ENCODE peak calls at places on chromosome 11, in five cellular contexts. K, D, E, G and O are unnamed samples.

GRCh38 chr11:82680252-82680651 is 53.4 kb downstream of the FAM181B start:
- DNase-seq in K (peak; percentile 67), D (no peak), E (peak; percentile 17), G (no peak), O (no peak)

GRCh38 chr11:63552921-63553320 is 10.3 kb downstream of the PLAAT2 start:
- DNase-seq in K (no peak), D (no peak), E (no peak), G (no peak), O (peak; percentile 28)

GRCh38 chr11:18001191-18001590 is 11.7 kb downstream of the SERGEF start:
- DNase-seq in K (no peak), D (no peak), E (no peak), G (no peak), O (no peak)

GRCh38 chr11:120151536-120151935 is 13.6 kb upstream of the TRIM29 start:
- DNase-seq in K (no peak), D (no peak), E (no peak), G (no peak), O (no peak)

GRCh38 chr11:70768346-70769095 is 370.2 kb downstream of the CTTN start:
- DNase-seq in K (no peak), D (no peak), E (no peak), G (no peak), O (no peak)

GRCh38 chr11:64436025-64436424 is 77.1 kb downstream of the RPS6KA4 start:
- DNase-seq in K (no peak), D (no peak), E (no peak), G (no peak), O (no peak)

GRCh38 chr11:16169946-16170345 is 186.4 kb downstream of the SOX6 start:
- DNase-seq in K (no peak), D (no peak), E (no peak), G (no peak), O (no peak)

GRCh38 chr11:1546077-1546535 is 26.0 kb downstream of the DUSP8 start:
- DNase-seq in K (peak; percentile 84), D (no peak), E (no peak), G (no peak), O (no peak)

GRCh38 chr11:117931971-117932370 is 2.8 kb upstream of the TMPRSS13 start:
- DNase-seq in K (peak; percentile 13), D (no peak), E (no peak), G (peak; percentile 33), O (no peak)

GRCh38 chr11:114026355-114026754 is 33.2 kb upstream of the ZBTB16 start:
- DNase-seq in K (no peak), D (no peak), E (peak; percentile 7), G (no peak), O (no peak)

GRCh38 chr11:2803186-2804057 is 82.2 kb downstream of the CDKN1C start:
- DNase-seq in K (peak; percentile 4), D (peak; percentile 8), E (no peak), G (peak; percentile 49), O (peak; percentile 11)

GRCh38 chr11:133202816-133203215 is 329.5 kb downstream of the OPCML start:
- DNase-seq in K (no peak), D (no peak), E (no peak), G (no peak), O (no peak)

GRCh38 chr11:46249103-46249942 is 28.1 kb upstream of the CREB3L1 start:
- DNase-seq in K (no peak), D (no peak), E (peak; percentile 59), G (no peak), O (peak; percentile 4)

GRCh38 chr11:111603633-111604130 is 1.4 kb downstream of the SIK2 start:
- DNase-seq in K (no peak), D (no peak), E (peak; percentile 48), G (no peak), O (no peak)

GRCh38 chr11:35588627-35589026 is 29.6 kb upstream of the FJX1 start:
- DNase-seq in K (no peak), D (no peak), E (no peak), G (no peak), O (no peak)

GRCh38 chr11:93740031-93740801 is 1.1 kb downstream of the TAF1D start:
- DNase-seq in K (peak; percentile 19), D (peak; percentile 45), E (peak; percentile 72), G (no peak), O (peak; percentile 36)

GRCh38 chr11:113796663-113797259 is 17.2 kb downstream of the CLDN25 start:
- DNase-seq in K (no peak), D (peak; percentile 35), E (peak; percentile 57), G (no peak), O (peak; percentile 50)

GRCh38 chr11:9688716-9689511 is 25.0 kb downstream of the SWAP70 start:
- DNase-seq in K (no peak), D (no peak), E (no peak), G (no peak), O (no peak)

GRCh38 chr11:114284021-114284420 is 12.2 kb upstream of the NNMT start:
- DNase-seq in K (peak; percentile 25), D (no peak), E (no peak), G (no peak), O (no peak)

GRCh38 chr11:67576742-67577475 is 6.7 kb upstream of the GSTP1 start:
- DNase-seq in K (no peak), D (no peak), E (no peak), G (no peak), O (no peak)

GRCh38 chr11:113697798-113698407 is 8.2 kb downstream of the TMPRSS5 start:
- DNase-seq in K (no peak), D (no peak), E (no peak), G (no peak), O (no peak)

GRCh38 chr11:44011797-44012196 is 36.0 kb upstream of the ACCSL start:
- DNase-seq in K (no peak), D (no peak), E (no peak), G (no peak), O (peak; percentile 7)

GRCh38 chr11:85902353-85902752 is 47.2 kb downstream of the CCDC83 start:
- DNase-seq in K (no peak), D (no peak), E (no peak), G (no peak), O (no peak)

GRCh38 chr11:2077061-2077802 is 62.0 kb downstream of the IGF2 start:
- DNase-seq in K (no peak), D (no peak), E (no peak), G (no peak), O (no peak)

GRCh38 chr11:27347949-27348879 is 14.8 kb downstream of the CCDC34 start:
- DNase-seq in K (no peak), D (no peak), E (no peak), G (no peak), O (no peak)

GRCh38 chr11:59263225-59263894 is 50.6 kb upstream of the MPEG1 start:
- DNase-seq in K (peak; percentile 36), D (peak; percentile 51), E (no peak), G (no peak), O (peak; percentile 28)

GRCh38 chr11:122649133-122649532 is 6.4 kb upstream of the UBASH3B start:
- DNase-seq in K (no peak), D (no peak), E (no peak), G (no peak), O (no peak)

GRCh38 chr11:19432370-19433163 is 191.8 kb upstream of the E2F8 start:
- DNase-seq in K (peak; percentile 43), D (no peak), E (no peak), G (no peak), O (no peak)

DNA sequence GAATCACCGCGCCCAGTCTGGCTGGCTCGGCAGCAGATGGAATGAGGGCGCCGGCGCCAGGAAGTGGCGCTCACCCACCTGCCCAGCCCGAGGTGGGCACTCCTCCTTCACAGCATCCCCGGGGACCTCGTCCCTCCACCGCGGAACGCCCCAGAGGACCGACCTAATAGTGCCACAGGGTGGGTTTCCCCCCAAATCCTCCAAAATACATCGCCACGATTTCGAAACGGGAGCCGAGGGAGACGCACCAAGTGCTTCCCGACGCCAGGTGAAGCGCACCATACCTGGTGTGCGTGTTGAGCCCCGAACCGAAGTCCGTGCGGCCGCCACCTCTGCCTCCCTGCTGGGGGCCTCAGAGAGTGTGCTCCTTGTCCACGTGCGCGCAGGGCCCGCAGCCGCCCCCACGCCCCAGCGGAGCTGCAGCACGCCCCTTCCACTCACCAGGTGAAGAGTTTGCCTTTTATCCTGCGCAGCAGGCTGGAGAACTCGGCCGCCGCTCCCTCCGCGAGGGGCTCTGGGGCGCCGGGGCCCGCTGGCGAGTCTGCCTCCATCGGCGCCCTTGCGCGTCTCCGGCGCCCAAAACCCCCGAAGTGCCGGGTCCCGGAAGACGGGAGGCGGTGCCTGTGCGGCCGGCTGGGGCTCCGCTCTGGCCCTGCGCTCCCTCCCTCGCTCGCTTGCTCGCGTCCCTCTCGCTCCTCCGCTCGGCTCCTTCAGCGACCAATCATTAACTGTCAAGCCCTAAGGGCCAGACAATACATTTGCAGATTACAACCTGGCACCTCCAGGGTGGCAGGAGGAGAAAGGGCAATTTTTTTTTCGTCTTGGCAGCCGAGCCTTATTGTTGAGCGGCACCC is at the start of gene SLC35F2:
- DNase-seq in K (peak; percentile 85), D (peak; percentile 63), E (peak; percentile 36), G (peak; percentile 58), O (peak; percentile 68)
- TF ChIP-seq POLR2A in K (peak; percentile 80), D (peak; percentile 59), E (no peak), G (no peak), O (no peak)

DNA sequence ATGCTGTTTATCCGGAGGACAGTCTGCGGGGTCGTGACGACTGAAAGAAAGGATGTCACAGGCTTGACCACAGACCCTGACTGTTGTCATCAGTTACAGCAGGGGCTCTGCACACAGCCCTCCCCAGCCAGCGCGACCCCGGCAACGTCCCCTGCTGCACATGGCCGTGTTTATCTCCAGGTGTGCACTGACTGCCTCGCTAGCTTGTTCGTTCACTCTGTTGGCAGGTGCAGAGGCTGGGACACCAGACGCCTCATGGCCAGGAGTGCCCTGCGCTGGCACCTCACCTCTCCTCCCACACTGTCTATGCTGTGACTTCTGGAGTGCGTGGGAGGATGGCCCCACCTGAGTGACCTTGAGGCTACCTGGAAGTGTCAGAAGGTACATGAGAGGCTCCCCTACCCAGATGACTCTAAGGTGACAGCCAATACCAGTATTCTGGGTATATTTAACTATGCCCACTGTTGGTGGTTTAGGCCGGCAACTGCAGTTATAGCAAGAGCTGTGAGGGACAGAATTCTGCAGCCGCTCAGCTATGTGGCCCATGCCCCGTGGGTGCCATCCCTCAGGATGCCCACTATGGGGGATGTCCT is 12.2 kb downstream of the MRPL21 start:
- DNase-seq in K (no peak), D (no peak), E (no peak), G (no peak), O (no peak)
- TF ChIP-seq POLR2A in K (no peak), D (no peak), E (no peak), G (no peak), O (no peak)

GRCh38 chr11:57213282-57214086 is 23.6 kb downstream of the APLNR start:
- DNase-seq in K (no peak), D (no peak), E (no peak), G (no peak), O (no peak)
- TF ChIP-seq POLR2A in K (no peak), D (no peak), E (no peak), G (no peak), O (no peak)

DNA sequence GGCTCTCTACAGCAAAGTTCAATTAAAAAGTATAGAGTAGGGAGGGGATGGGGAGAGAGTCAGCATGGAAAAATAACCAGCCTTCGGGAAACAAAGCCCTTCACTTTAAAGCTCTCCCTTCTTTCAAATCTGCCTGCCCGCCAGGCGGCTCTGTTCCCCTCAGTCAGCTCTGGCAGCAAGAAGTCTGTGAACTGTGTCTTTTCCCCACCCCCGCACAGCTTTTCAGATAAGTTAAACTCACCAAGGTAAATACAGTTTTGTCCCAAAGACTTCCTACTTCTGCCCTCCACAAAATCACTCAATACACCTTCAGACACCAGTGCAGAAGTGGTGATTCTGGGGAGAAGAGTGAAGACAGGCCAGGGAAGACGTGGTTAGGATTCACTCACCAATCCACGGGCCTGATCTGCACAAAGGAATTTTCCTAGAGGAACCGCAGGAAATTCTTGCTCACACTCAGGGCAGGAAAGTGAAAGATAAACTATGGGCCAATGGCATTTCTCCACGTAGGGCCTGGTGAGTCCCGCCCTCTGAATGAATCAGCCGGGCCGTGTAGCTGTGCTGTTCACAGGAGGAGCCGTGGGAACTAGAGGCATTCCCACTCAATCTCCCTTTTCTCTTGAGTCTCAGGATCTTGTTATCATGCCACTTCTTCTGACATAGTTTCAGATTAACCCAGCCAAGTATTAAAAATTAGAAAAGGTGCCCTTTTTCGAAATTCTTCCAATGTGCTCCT is at the start of gene TRIM5:
- DNase-seq in K (peak; percentile 87), D (peak; percentile 88), E (peak; percentile 93), G (peak; percentile 76), O (peak; percentile 94)
- TF ChIP-seq POLR2A in K (peak; percentile 51), D (peak; percentile 80), E (peak; percentile 76), G (no peak), O (peak; percentile 55)